ENCODE peak calls at places on chromosome 5, in six cellular contexts. F is K562, Z is H9, K is fibroblast of lung, L is MM.1S, O is neural progenitor cell. I is an unnamed sample.

GRCh38 chr5:128341056-128341455 is 197.0 kb downstream of the FBN2 start:
- DNase-seq in F (no peak), Z (no peak), K (peak; percentile 38), L (no peak), O (no peak), I (no peak)

GRCh38 chr5:816176-816575 is 31.6 kb upstream of the ZDHHC11B start:
- DNase-seq in F (no peak), Z (no peak), K (no peak), L (no peak), O (no peak), I (no peak)

GRCh38 chr5:1494780-1495524 is 28.8 kb downstream of the LPCAT1 start:
- DNase-seq in F (no peak), Z (no peak), K (no peak), L (no peak), O (no peak), I (no peak)

GRCh38 chr5:66518753-66519152 is 77.4 kb upstream of the MAST4 start:
- DNase-seq in F (no peak), Z (no peak), K (no peak), L (no peak), O (no peak), I (peak; percentile 42)

GRCh38 chr5:115070737-115071136 is 99.0 kb downstream of the TRIM36 start:
- DNase-seq in F (no peak), Z (no peak), K (no peak), L (no peak), O (no peak), I (no peak)

GRCh38 chr5:40191041-40191550 is 488.6 kb upstream of the PTGER4 start:
- DNase-seq in F (no peak), Z (no peak), K (peak; percentile 15), L (no peak), O (no peak), I (no peak)

GRCh38 chr5:92613546-92613945 is 967.5 kb downstream of the NR2F1-AS1 start:
- DNase-seq in F (no peak), Z (no peak), K (peak; percentile 23), L (no peak), O (no peak), I (peak; percentile 34)

GRCh38 chr5:83471405-83472212 is at the start of gene VCAN:
- DNase-seq in F (peak; percentile 12), Z (peak; percentile 82), K (peak; percentile 90), L (no peak), O (peak; percentile 84), I (peak; percentile 81)

GRCh38 chr5:133579766-133580165 is 32.6 kb downstream of the FSTL4 start:
- DNase-seq in F (no peak), Z (no peak), K (no peak), L (no peak), O (no peak), I (no peak)

GRCh38 chr5:139461698-139462097 is 845 bp downstream of the ECSCR start:
- DNase-seq in F (no peak), Z (no peak), K (peak; percentile 42), L (no peak), O (no peak), I (no peak)

GRCh38 chr5:27708579-27708978 is 670.2 kb upstream of the CDH9 start:
- DNase-seq in F (no peak), Z (no peak), K (no peak), L (no peak), O (no peak), I (peak; percentile 35)

GRCh38 chr5:151264113-151264512 is 11.1 kb downstream of the GM2A start:
- DNase-seq in F (no peak), Z (no peak), K (peak; percentile 46), L (no peak), O (no peak), I (peak; percentile 88)

GRCh38 chr5:72288923-72289322 is 31.1 kb downstream of the MRPS27 start:
- DNase-seq in F (no peak), Z (no peak), K (no peak), L (no peak), O (no peak), I (no peak)

GRCh38 chr5:163269624-163270023 is 167.8 kb upstream of the CCNG1 start:
- DNase-seq in F (peak; percentile 6), Z (no peak), K (no peak), L (peak; percentile 63), O (peak; percentile 29), I (no peak)

GRCh38 chr5:171647900-171648253 is 137.7 kb upstream of the SMIM23 start:
- DNase-seq in F (no peak), Z (no peak), K (no peak), L (no peak), O (no peak), I (no peak)

GRCh38 chr5:140131967-140132409 is 6.3 kb downstream of the IGIP start:
- DNase-seq in F (no peak), Z (no peak), K (peak; percentile 79), L (no peak), O (no peak), I (peak; percentile 91)

GRCh38 chr5:171755354-171755821 is 30.2 kb upstream of the SMIM23 start:
- DNase-seq in F (no peak), Z (no peak), K (peak; percentile 34), L (no peak), O (no peak), I (no peak)

GRCh38 chr5:97100486-97100885 is 41.9 kb downstream of the LIX1 start:
- DNase-seq in F (no peak), Z (no peak), K (peak; percentile 11), L (no peak), O (no peak), I (no peak)

GRCh38 chr5:127741412-127741811 is 38.2 kb downstream of the CCDC192 start:
- DNase-seq in F (no peak), Z (no peak), K (no peak), L (no peak), O (no peak), I (no peak)

GRCh38 chr5:158410976-158411375 is 552.0 kb upstream of the CLINT1 start:
- DNase-seq in F (no peak), Z (no peak), K (no peak), L (no peak), O (no peak), I (no peak)

GRCh38 chr5:10831416-10831815 is 70.4 kb upstream of the DAP start:
- DNase-seq in F (no peak), Z (no peak), K (peak; percentile 94), L (no peak), O (no peak), I (no peak)

GRCh38 chr5:131163315-131164119 is 1.5 kb downstream of the HINT1 start:
- DNase-seq in F (peak; percentile 46), Z (no peak), K (peak; percentile 48), L (peak; percentile 65), O (peak; percentile 6), I (peak; percentile 23)

GRCh38 chr5:135488727-135489465 is 36.7 kb upstream of the TIFAB start:
- DNase-seq in F (peak; percentile 60), Z (peak; percentile 91), K (peak; percentile 75), L (no peak), O (peak; percentile 97), I (peak; percentile 57)

GRCh38 chr5:1312206-1312605 is 17.3 kb upstream of the TERT start:
- DNase-seq in F (no peak), Z (no peak), K (no peak), L (peak; percentile 41), O (no peak), I (no peak)

GRCh38 chr5:118405650-118406061 is 582.7 kb downstream of the DTWD2 start:
- DNase-seq in F (no peak), Z (peak; percentile 54), K (peak; percentile 3), L (no peak), O (peak; percentile 35), I (no peak)

GRCh38 chr5:95761771-95762680 is 30.9 kb downstream of the RHOBTB3 start:
- DNase-seq in F (no peak), Z (no peak), K (peak; percentile 19), L (no peak), O (no peak), I (no peak)

GRCh38 chr5:62791059-62791458 is 212.4 kb downstream of the LRRC70 start:
- DNase-seq in F (peak; percentile 14), Z (no peak), K (no peak), L (peak; percentile 26), O (peak; percentile 11), I (peak; percentile 8)
- TF ChIP-seq CTCF in F (peak; percentile 25), Z (peak; percentile 64), K (no peak), L (peak; percentile 63), O (peak; percentile 39), I (peak; percentile 51)

GRCh38 chr5:88829053-88829452 is 53.9 kb downstream of the MEF2C start:
- DNase-seq in F (peak; percentile 49), Z (no peak), K (no peak), L (peak; percentile 62), O (no peak), I (no peak)

GRCh38 chr5:88831856-88832255 is 51.1 kb downstream of the MEF2C start:
- DNase-seq in F (no peak), Z (no peak), K (no peak), L (no peak), O (no peak), I (no peak)

GRCh38 chr5:88827997-88828396 is 55.0 kb downstream of the MEF2C start:
- DNase-seq in F (no peak), Z (no peak), K (no peak), L (peak; percentile 38), O (no peak), I (peak; percentile 5)

GRCh38 chr5:88829773-88830172 is 53.2 kb downstream of the MEF2C start:
- DNase-seq in F (no peak), Z (no peak), K (no peak), L (peak; percentile 52), O (no peak), I (no peak)

GRCh38 chr5:88830567-88830966 is 52.4 kb downstream of the MEF2C start:
- DNase-seq in F (no peak), Z (no peak), K (no peak), L (peak; percentile 78), O (no peak), I (no peak)
- H3K4me2 ChIP-seq in F (no peak overlapping the region), Z (no peak overlapping the region), K (peak overlapping the region; percentile 34), L (peak overlapping the region; percentile 96), O (no peak overlapping the region), I (no peak overlapping the region)

DNA sequence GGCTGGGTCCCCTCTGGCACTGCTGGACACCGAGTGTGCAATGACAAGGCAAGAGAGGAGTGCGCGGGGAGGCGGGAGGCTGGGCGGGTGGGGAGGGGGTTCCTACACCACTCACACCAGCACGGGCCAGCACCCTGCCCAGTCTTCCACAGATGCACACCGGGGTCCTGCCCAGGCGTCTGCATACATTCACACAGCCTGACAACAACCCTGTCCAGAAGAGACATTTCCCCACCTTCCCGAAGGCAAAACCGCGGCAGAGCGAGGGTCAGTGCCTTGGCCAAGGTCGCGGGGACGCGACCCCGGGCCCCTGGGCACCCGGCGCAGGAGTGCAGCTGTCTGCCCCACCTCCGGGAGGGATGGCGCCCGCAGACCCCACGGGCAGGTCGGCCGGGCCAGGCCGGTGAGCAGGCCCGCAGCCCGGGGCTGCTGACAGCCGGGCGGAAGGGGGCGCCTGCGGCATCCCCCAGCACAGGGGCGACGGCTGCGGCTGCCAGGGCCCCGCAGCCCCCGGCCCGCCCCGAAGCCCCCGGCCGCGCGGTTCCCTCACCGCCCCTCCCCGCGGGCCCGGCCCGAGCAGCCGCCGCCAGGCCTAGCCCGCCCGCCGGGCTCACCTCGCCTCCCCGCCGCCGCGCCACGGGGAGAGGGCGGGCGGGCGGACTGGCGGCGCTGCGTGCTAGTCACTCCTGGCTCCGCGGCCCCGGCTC is 496 bp downstream of the MAPK9 start:
- DNase-seq in F (peak; percentile 39), Z (no peak), K (no peak), L (peak; percentile 27), O (peak; percentile 40), I (peak; percentile 5)
- TF ChIP-seq CTCF in F (no peak), Z (peak; percentile 36), K (peak; percentile 14), L (no peak), O (peak; percentile 40), I (peak; percentile 28)

GRCh38 chr5:60488466-60489130 is 211.4 kb downstream of the DEPDC1B start:
- DNase-seq in F (no peak), Z (no peak), K (no peak), L (no peak), O (no peak), I (no peak)
- H3K4me2 ChIP-seq in F (no peak overlapping the region), Z (no peak overlapping the region), K (no peak overlapping the region), L (no peak overlapping the region), O (no peak overlapping the region), I (peak overlapping the region; percentile 82)

I was measured in mammary epithelial cell.